ENCODE peak calls at places on chromosome 10, in seven cellular contexts. N, R, K, X, A, B and T are unnamed samples.
A peak's percentile ranks its signal among the peaks of the same experiment; 100 is the strongest.

GRCh38 chr10:21173964-21174669 is 277.0 kb upstream of the NEBL start:
- DNase-seq in R (peak; percentile 69), K (peak; percentile 25), B (peak; percentile 30), A (peak; percentile 57), X (no peak), N (peak; percentile 4), T (no peak)

GRCh38 chr10:102775201-102775972 is 31.6 kb downstream of the WBP1L start:
- DNase-seq in K (no peak), X (no peak), N (no peak), R (no peak), A (no peak), B (no peak), T (no peak)

GRCh38 chr10:21363753-21364104 is 161.8 kb downstream of the SKIDA1 start:
- DNase-seq in N (no peak), A (no peak), X (no peak), B (no peak), R (no peak), K (no peak), T (no peak)

GRCh38 chr10:47107226-47107625 is 192.8 kb upstream of the GDF10 start:
- DNase-seq in X (no peak), A (no peak), B (no peak), R (no peak), K (no peak), N (no peak), T (no peak)

GRCh38 chr10:131041361-131041916 is 270.1 kb downstream of the TCERG1L start:
- DNase-seq in K (no peak), B (no peak), A (no peak), R (no peak), N (no peak), X (no peak), T (no peak)

GRCh38 chr10:8731415-8732110 is 677.1 kb downstream of the GATA3 start:
- DNase-seq in A (no peak), R (peak; percentile 55), K (no peak), B (no peak), N (no peak), X (no peak), T (no peak)

GRCh38 chr10:44384601-44385422 is at the start of gene CXCL12:
- DNase-seq in X (no peak), N (no peak), B (no peak), K (no peak), R (peak; percentile 74), A (peak; percentile 58), T (no peak)

GRCh38 chr10:770975-771374 is 81.5 kb upstream of the DIP2C start:
- DNase-seq in X (no peak), R (no peak), K (no peak), A (no peak), B (no peak), N (no peak), T (no peak)

GRCh38 chr10:100157140-100157539 is 28.7 kb downstream of the ERLIN1 start:
- DNase-seq in R (no peak), B (no peak), N (no peak), X (no peak), A (no peak), K (no peak), T (no peak)

GRCh38 chr10:79336739-79337138 is 10.5 kb upstream of the PPIF start:
- DNase-seq in A (no peak), X (no peak), R (no peak), B (no peak), N (no peak), K (no peak), T (no peak)

GRCh38 chr10:75358835-75359421 is 42.6 kb downstream of the ZNF503 start:
- DNase-seq in K (no peak), A (no peak), R (no peak), X (peak; percentile 19), N (no peak), B (no peak), T (no peak)

GRCh38 chr10:132868995-132869394 is 73.4 kb downstream of the CFAP46 start:
- DNase-seq in N (no peak), X (no peak), K (no peak), A (no peak), R (no peak), B (peak; percentile 5), T (no peak)

GRCh38 chr10:125076121-125076825 is 84.1 kb downstream of the CTBP2 start:
- DNase-seq in N (no peak), R (no peak), X (no peak), K (no peak), B (no peak), A (no peak), T (no peak)

GRCh38 chr10:84549368-84549767 is 221.0 kb downstream of the CCSER2 start:
- DNase-seq in X (no peak), R (no peak), K (no peak), B (no peak), A (no peak), N (no peak), T (no peak)

GRCh38 chr10:109587366-109587765 is 335.9 kb downstream of the XPNPEP1 start:
- DNase-seq in R (no peak), A (no peak), X (no peak), N (no peak), K (no peak), B (no peak), T (no peak)

GRCh38 chr10:60413306-60414012 is 23.8 kb upstream of the ANK3 start:
- DNase-seq in K (no peak), B (no peak), R (no peak), A (no peak), N (no peak), X (no peak), T (no peak)

GRCh38 chr10:120990831-120991230 is 139.7 kb downstream of the WDR11 start:
- DNase-seq in K (no peak), A (no peak), X (no peak), N (no peak), B (no peak), R (no peak), T (no peak)

GRCh38 chr10:43424431-43424830 is 12.5 kb upstream of the ZNF487 start:
- DNase-seq in K (no peak), B (no peak), R (no peak), X (no peak), A (no peak), N (no peak), T (no peak)

GRCh38 chr10:112915590-112916572 is 34.2 kb upstream of the TCF7L2 start:
- DNase-seq in A (no peak), B (no peak), N (no peak), K (no peak), R (no peak), X (no peak), T (no peak)

GRCh38 chr10:78852856-78853255 is 215.9 kb upstream of the ZMIZ1 start:
- DNase-seq in N (no peak), B (peak; percentile 39), X (peak; percentile 28), A (no peak), K (no peak), R (peak; percentile 73), T (peak; percentile 21)